ENCODE peak calls at places on chromosomes 11 and 22, in ten cellular contexts. One of them, this sample, is unnamed.

GRCh38 chr11:16603890-16604783 is 134.3 kb upstream of the C11orf58 start:
- DNase-seq in stimulated activated CD8-positive, alpha-beta memory T cell treated with anti-CD3 and anti-CD28 coated beads, Interleukin-15, amount 100 ng/mL, for 1 hour: no peak
- DNase-seq in NCI-H460: no peak
- DNase-seq in lung: no peak
- DNase-seq in activated CD4-positive, CD25-positive, alpha-beta regulatory T cell: no peak
- DNase-seq in spleen: peak; percentile 74
- DNase-seq in RPMI8226: no peak
- DNase-seq in activated T-helper 1 cell treated with Interleukin-2 at 50 U/mL for 16 hours: no peak
- DNase-seq in effector memory CD8-positive, alpha-beta T cell: no peak
- DNase-seq in activated CD8-positive, alpha-beta memory T cell treated with anti-CD3 and anti-CD28 coated beads, Interleukin-2, amount 50 U/mL, for 48 hours: no peak
- DNase-seq in this sample: no peak

GRCh38 chr11:35626511-35626910 is 8.3 kb downstream of the FJX1 start:
- DNase-seq in activated CD8-positive, alpha-beta memory T cell treated with anti-CD3 and anti-CD28 coated beads, Interleukin-2, amount 50 U/mL, for 48 hours: no peak
- DNase-seq in activated T-helper 1 cell treated with Interleukin-2 at 50 U/mL for 16 hours: no peak
- DNase-seq in stimulated activated CD8-positive, alpha-beta memory T cell treated with anti-CD3 and anti-CD28 coated beads, Interleukin-15, amount 100 ng/mL, for 1 hour: no peak
- DNase-seq in lung: no peak
- DNase-seq in spleen: no peak
- DNase-seq in RPMI8226: no peak
- DNase-seq in activated CD4-positive, CD25-positive, alpha-beta regulatory T cell: no peak
- DNase-seq in NCI-H460: no peak
- DNase-seq in effector memory CD8-positive, alpha-beta T cell: no peak
- DNase-seq in this sample: no peak

GRCh38 chr11:119322360-119322739 is 5.4 kb upstream of the MCAM start:
- DNase-seq in NCI-H460: no peak
- DNase-seq in stimulated activated CD8-positive, alpha-beta memory T cell treated with anti-CD3 and anti-CD28 coated beads, Interleukin-15, amount 100 ng/mL, for 1 hour: no peak
- DNase-seq in activated CD8-positive, alpha-beta memory T cell treated with anti-CD3 and anti-CD28 coated beads, Interleukin-2, amount 50 U/mL, for 48 hours: no peak
- DNase-seq in lung: no peak
- DNase-seq in spleen: no peak
- DNase-seq in activated T-helper 1 cell treated with Interleukin-2 at 50 U/mL for 16 hours: no peak
- DNase-seq in effector memory CD8-positive, alpha-beta T cell: no peak
- DNase-seq in RPMI8226: no peak
- DNase-seq in activated CD4-positive, CD25-positive, alpha-beta regulatory T cell: no peak
- DNase-seq in this sample: no peak

GRCh38 chr22:23232094-23232905 is 52.0 kb downstream of the BCR start:
- DNase-seq in activated CD8-positive, alpha-beta memory T cell treated with anti-CD3 and anti-CD28 coated beads, Interleukin-2, amount 50 U/mL, for 48 hours: no peak
- DNase-seq in RPMI8226: no peak
- DNase-seq in activated T-helper 1 cell treated with Interleukin-2 at 50 U/mL for 16 hours: no peak
- DNase-seq in NCI-H460: no peak
- DNase-seq in effector memory CD8-positive, alpha-beta T cell: no peak
- DNase-seq in spleen: no peak
- DNase-seq in stimulated activated CD8-positive, alpha-beta memory T cell treated with anti-CD3 and anti-CD28 coated beads, Interleukin-15, amount 100 ng/mL, for 1 hour: no peak
- DNase-seq in lung: no peak
- DNase-seq in activated CD4-positive, CD25-positive, alpha-beta regulatory T cell: no peak
- DNase-seq in this sample: no peak

GRCh38 chr11:69305885-69306540 is 12.1 kb downstream of the MYEOV start:
- DNase-seq in lung: no peak
- DNase-seq in RPMI8226: no peak
- DNase-seq in activated T-helper 1 cell treated with Interleukin-2 at 50 U/mL for 16 hours: no peak
- DNase-seq in stimulated activated CD8-positive, alpha-beta memory T cell treated with anti-CD3 and anti-CD28 coated beads, Interleukin-15, amount 100 ng/mL, for 1 hour: no peak
- DNase-seq in NCI-H460: no peak
- DNase-seq in activated CD8-positive, alpha-beta memory T cell treated with anti-CD3 and anti-CD28 coated beads, Interleukin-2, amount 50 U/mL, for 48 hours: no peak
- DNase-seq in spleen: no peak
- DNase-seq in activated CD4-positive, CD25-positive, alpha-beta regulatory T cell: no peak
- DNase-seq in effector memory CD8-positive, alpha-beta T cell: no peak
- DNase-seq in this sample: no peak

GRCh38 chr22:17924735-17925727 is 99.3 kb downstream of the MICAL3 start:
- DNase-seq in activated CD4-positive, CD25-positive, alpha-beta regulatory T cell: no peak
- DNase-seq in RPMI8226: no peak
- DNase-seq in NCI-H460: no peak
- DNase-seq in spleen: no peak
- DNase-seq in lung: no peak
- DNase-seq in stimulated activated CD8-positive, alpha-beta memory T cell treated with anti-CD3 and anti-CD28 coated beads, Interleukin-15, amount 100 ng/mL, for 1 hour: no peak
- DNase-seq in activated T-helper 1 cell treated with Interleukin-2 at 50 U/mL for 16 hours: no peak
- DNase-seq in effector memory CD8-positive, alpha-beta T cell: no peak
- DNase-seq in activated CD8-positive, alpha-beta memory T cell treated with anti-CD3 and anti-CD28 coated beads, Interleukin-2, amount 50 U/mL, for 48 hours: no peak
- DNase-seq in this sample: no peak

GRCh38 chr22:46018859-46019258 is 41.9 kb upstream of the WNT7B start:
- DNase-seq in stimulated activated CD8-positive, alpha-beta memory T cell treated with anti-CD3 and anti-CD28 coated beads, Interleukin-15, amount 100 ng/mL, for 1 hour: no peak
- DNase-seq in activated CD4-positive, CD25-positive, alpha-beta regulatory T cell: no peak
- DNase-seq in NCI-H460: no peak
- DNase-seq in lung: no peak
- DNase-seq in activated CD8-positive, alpha-beta memory T cell treated with anti-CD3 and anti-CD28 coated beads, Interleukin-2, amount 50 U/mL, for 48 hours: no peak
- DNase-seq in activated T-helper 1 cell treated with Interleukin-2 at 50 U/mL for 16 hours: no peak
- DNase-seq in RPMI8226: no peak
- DNase-seq in spleen: no peak
- DNase-seq in effector memory CD8-positive, alpha-beta T cell: no peak
- DNase-seq in this sample: no peak

GRCh38 chr22:33903012-33903411 is 17.3 kb downstream of the LARGE1 start:
- DNase-seq in activated T-helper 1 cell treated with Interleukin-2 at 50 U/mL for 16 hours: no peak
- DNase-seq in activated CD8-positive, alpha-beta memory T cell treated with anti-CD3 and anti-CD28 coated beads, Interleukin-2, amount 50 U/mL, for 48 hours: no peak
- DNase-seq in RPMI8226: no peak
- DNase-seq in stimulated activated CD8-positive, alpha-beta memory T cell treated with anti-CD3 and anti-CD28 coated beads, Interleukin-15, amount 100 ng/mL, for 1 hour: no peak
- DNase-seq in activated CD4-positive, CD25-positive, alpha-beta regulatory T cell: no peak
- DNase-seq in lung: no peak
- DNase-seq in spleen: no peak
- DNase-seq in effector memory CD8-positive, alpha-beta T cell: no peak
- DNase-seq in NCI-H460: no peak
- DNase-seq in this sample: no peak

GRCh38 chr11:78961186-78961782 is 386.6 kb upstream of the NARS2 start:
- DNase-seq in RPMI8226: peak; percentile 86
- DNase-seq in activated CD4-positive, CD25-positive, alpha-beta regulatory T cell: no peak
- DNase-seq in activated CD8-positive, alpha-beta memory T cell treated with anti-CD3 and anti-CD28 coated beads, Interleukin-2, amount 50 U/mL, for 48 hours: no peak
- DNase-seq in spleen: no peak
- DNase-seq in effector memory CD8-positive, alpha-beta T cell: no peak
- DNase-seq in NCI-H460: no peak
- DNase-seq in stimulated activated CD8-positive, alpha-beta memory T cell treated with anti-CD3 and anti-CD28 coated beads, Interleukin-15, amount 100 ng/mL, for 1 hour: no peak
- DNase-seq in activated T-helper 1 cell treated with Interleukin-2 at 50 U/mL for 16 hours: no peak
- DNase-seq in lung: peak; percentile 41
- DNase-seq in this sample: no peak

GRCh38 chr11:123180574-123180973 is 14.5 kb downstream of the CLMP start:
- DNase-seq in effector memory CD8-positive, alpha-beta T cell: no peak
- DNase-seq in NCI-H460: no peak
- DNase-seq in RPMI8226: no peak
- DNase-seq in activated CD4-positive, CD25-positive, alpha-beta regulatory T cell: no peak
- DNase-seq in activated T-helper 1 cell treated with Interleukin-2 at 50 U/mL for 16 hours: no peak
- DNase-seq in stimulated activated CD8-positive, alpha-beta memory T cell treated with anti-CD3 and anti-CD28 coated beads, Interleukin-15, amount 100 ng/mL, for 1 hour: no peak
- DNase-seq in lung: no peak
- DNase-seq in spleen: no peak
- DNase-seq in activated CD8-positive, alpha-beta memory T cell treated with anti-CD3 and anti-CD28 coated beads, Interleukin-2, amount 50 U/mL, for 48 hours: no peak
- DNase-seq in this sample: no peak

GRCh38 chr11:70689764-70690163 is 291.4 kb downstream of the CTTN start:
- DNase-seq in effector memory CD8-positive, alpha-beta T cell: no peak
- DNase-seq in activated CD8-positive, alpha-beta memory T cell treated with anti-CD3 and anti-CD28 coated beads, Interleukin-2, amount 50 U/mL, for 48 hours: no peak
- DNase-seq in activated CD4-positive, CD25-positive, alpha-beta regulatory T cell: no peak
- DNase-seq in lung: no peak
- DNase-seq in stimulated activated CD8-positive, alpha-beta memory T cell treated with anti-CD3 and anti-CD28 coated beads, Interleukin-15, amount 100 ng/mL, for 1 hour: no peak
- DNase-seq in spleen: no peak
- DNase-seq in NCI-H460: no peak
- DNase-seq in activated T-helper 1 cell treated with Interleukin-2 at 50 U/mL for 16 hours: no peak
- DNase-seq in RPMI8226: no peak
- DNase-seq in this sample: no peak

GRCh38 chr22:36197065-36197440 is 4.6 kb downstream of the APOL4 start:
- DNase-seq in activated CD8-positive, alpha-beta memory T cell treated with anti-CD3 and anti-CD28 coated beads, Interleukin-2, amount 50 U/mL, for 48 hours: no peak
- DNase-seq in NCI-H460: no peak
- DNase-seq in lung: no peak
- DNase-seq in RPMI8226: peak; percentile 63
- DNase-seq in stimulated activated CD8-positive, alpha-beta memory T cell treated with anti-CD3 and anti-CD28 coated beads, Interleukin-15, amount 100 ng/mL, for 1 hour: no peak
- DNase-seq in activated CD4-positive, CD25-positive, alpha-beta regulatory T cell: no peak
- DNase-seq in effector memory CD8-positive, alpha-beta T cell: no peak
- DNase-seq in spleen: no peak
- DNase-seq in activated T-helper 1 cell treated with Interleukin-2 at 50 U/mL for 16 hours: no peak
- DNase-seq in this sample: no peak

GRCh38 chr11:103812680-103813079 is 223.8 kb upstream of the DDI1 start:
- DNase-seq in NCI-H460: no peak
- DNase-seq in activated T-helper 1 cell treated with Interleukin-2 at 50 U/mL for 16 hours: no peak
- DNase-seq in activated CD4-positive, CD25-positive, alpha-beta regulatory T cell: no peak
- DNase-seq in spleen: no peak
- DNase-seq in lung: no peak
- DNase-seq in effector memory CD8-positive, alpha-beta T cell: no peak
- DNase-seq in RPMI8226: no peak
- DNase-seq in activated CD8-positive, alpha-beta memory T cell treated with anti-CD3 and anti-CD28 coated beads, Interleukin-2, amount 50 U/mL, for 48 hours: no peak
- DNase-seq in stimulated activated CD8-positive, alpha-beta memory T cell treated with anti-CD3 and anti-CD28 coated beads, Interleukin-15, amount 100 ng/mL, for 1 hour: no peak
- DNase-seq in this sample: no peak

This sample was measured in breast epithelium.